ENCODE peak calls at places on chromosomes 12 and 14, in ten cellular contexts. O is fibroblast of lung; N is adipocyte; L is lung; A is uterus; V is CD8-positive, alpha-beta T cell; T is mesenchymal stem cell; E is pancreas; X is adrenal gland; B is HCT116. S is an unnamed sample. For H3K4me1, the result is how much of the 10 kb centered on the place peaks cover.

GRCh38 chr12:22333751-22334695 is 484 bp downstream of the ST8SIA1 start:
- DNase-seq in B (no peak), X (peak), T (no peak), A (peak), L (no peak), O (no peak), N (no peak), E (no peak), V (peak), S (peak)

GRCh38 chr12:98863167-98863566 is 218.1 kb downstream of the APAF1 start:
- DNase-seq in X (no peak), E (no peak), A (no peak), L (no peak), N (no peak), O (no peak), V (no peak), B (no peak), T (no peak), S (no peak)

GRCh38 chr12:52634266-52635056 is 16.1 kb upstream of the KRT73 start:
- DNase-seq in A (no peak), T (no peak), O (no peak), E (peak), X (peak), V (no peak), L (no peak), B (no peak), N (no peak), S (no peak)

GRCh38 chr14:95065411-95065810 is 91.9 kb downstream of the DICER1 start:
- DNase-seq in O (no peak), N (no peak), T (no peak), L (no peak), X (no peak), A (no peak), B (no peak), E (no peak), V (no peak), S (no peak)

GRCh38 chr12:52181757-52182156 is 10.1 kb downstream of the KRT80 start:
- DNase-seq in A (no peak), O (peak), V (no peak), N (peak), T (peak), E (no peak), B (no peak), X (no peak), L (no peak), S (no peak)

GRCh38 chr12:114636723-114637480 is 47.1 kb downstream of the TBX3 start:
- DNase-seq in L (no peak), E (no peak), N (peak), O (peak), A (no peak), T (peak), V (no peak), B (no peak), X (no peak), S (no peak)

GRCh38 chr12:25427328-25428249 is 125.5 kb downstream of the LMNTD1 start:
- DNase-seq in X (no peak), A (no peak), O (peak), B (no peak), V (no peak), L (no peak), T (no peak), N (peak), E (no peak), S (no peak)

GRCh38 chr14:92215579-92215978 is 93.8 kb downstream of the CPSF2 start:
- DNase-seq in A (no peak), E (no peak), B (no peak), T (no peak), L (no peak), N (no peak), V (no peak), O (no peak), X (no peak), S (no peak)

DNA sequence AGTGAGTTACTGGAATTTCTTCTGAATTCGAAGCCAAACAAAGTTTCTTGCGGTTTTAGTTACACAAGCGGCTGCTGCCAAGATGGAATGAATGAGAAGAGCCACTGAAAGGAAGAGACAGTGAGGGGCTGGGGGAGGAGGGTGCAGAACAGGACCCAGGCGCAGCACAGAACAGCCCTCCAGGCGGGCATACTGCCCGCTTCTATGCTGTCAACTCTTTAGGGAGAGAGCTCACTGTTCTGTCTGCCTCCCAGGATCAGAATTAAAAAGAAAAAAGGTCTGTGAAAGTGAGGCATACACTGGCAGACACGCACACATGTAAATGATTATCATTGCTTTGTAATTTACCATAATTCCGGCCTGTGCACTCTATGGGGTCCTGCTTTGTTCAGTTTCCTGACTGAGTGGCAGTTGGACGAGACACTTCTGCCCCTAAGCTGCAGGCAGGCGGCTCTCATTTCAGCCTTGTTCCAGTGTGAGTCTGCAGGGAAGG is 231.6 kb downstream of the CACNA1C start:
- DNase-seq in A (no peak), O (peak), N (peak), L (no peak), B (no peak), T (peak), E (peak), V (no peak), X (peak), S (no peak)
- H3K4me1 ChIP-seq in A (under half), O (under half), N (half or more), L (under half), B (under half), T (under half), E (under half), V (under half), X (under half), S (under half)

GRCh38 chr12:107492393-107493134 is 193.0 kb upstream of the PWP1 start:
- DNase-seq in N (no peak), T (no peak), L (no peak), X (peak), A (no peak), B (no peak), E (no peak), O (no peak), V (no peak), S (peak)
- H3K4me1 ChIP-seq in N (under half), T (under half), L (under half), X (under half), A (under half), B (under half), E (under half), O (under half), V (under half), S (under half)

GRCh38 chr14:60276347-60276746 is 27.3 kb downstream of the PPM1A start:
- DNase-seq in T (peak), X (no peak), A (no peak), E (no peak), B (no peak), N (peak), V (no peak), O (no peak), L (no peak), S (no peak)

GRCh38 chr14:60275932-60276331 is 26.9 kb downstream of the PPM1A start:
- DNase-seq in V (no peak), B (no peak), T (no peak), N (peak), A (no peak), X (no peak), E (no peak), O (no peak), L (no peak), S (no peak)

GRCh38 chr14:60274448-60274847 is 25.4 kb downstream of the PPM1A start:
- DNase-seq in O (no peak), X (no peak), T (no peak), V (no peak), A (no peak), B (no peak), E (no peak), L (no peak), N (no peak), S (no peak)

GRCh38 chr14:60277605-60278190 is 28.7 kb downstream of the PPM1A start:
- DNase-seq in V (no peak), O (no peak), X (no peak), L (no peak), A (no peak), E (no peak), N (no peak), T (no peak), B (no peak), S (no peak)

DNA sequence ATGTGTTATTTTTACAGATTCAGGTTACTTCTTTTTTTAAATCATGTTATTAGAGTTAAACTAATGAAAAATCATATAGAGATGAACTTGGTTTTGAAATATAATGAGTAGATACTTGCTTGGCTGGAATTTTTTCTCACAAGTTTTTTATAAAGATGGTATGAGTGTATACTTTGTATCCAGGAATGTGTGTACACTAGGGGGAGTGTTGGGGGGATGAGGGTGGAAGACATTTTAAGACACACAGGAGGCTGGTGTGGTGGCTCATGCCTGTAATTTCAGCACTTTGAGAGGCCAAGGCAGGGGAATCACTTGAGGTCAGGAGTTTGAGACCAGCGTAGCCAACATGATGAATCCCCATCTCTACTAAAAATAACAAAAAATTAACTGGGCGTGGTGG is 23.2 kb downstream of the PPM1A start:
- DNase-seq in L (no peak), E (no peak), A (no peak), T (no peak), N (no peak), X (no peak), B (no peak), O (no peak), V (no peak), S (no peak)
- H3K4me1 ChIP-seq in L (under half), E (under half), A (under half), T (under half), N (under half), X (under half), B (under half), O (under half), V (under half), S (under half)

DNA sequence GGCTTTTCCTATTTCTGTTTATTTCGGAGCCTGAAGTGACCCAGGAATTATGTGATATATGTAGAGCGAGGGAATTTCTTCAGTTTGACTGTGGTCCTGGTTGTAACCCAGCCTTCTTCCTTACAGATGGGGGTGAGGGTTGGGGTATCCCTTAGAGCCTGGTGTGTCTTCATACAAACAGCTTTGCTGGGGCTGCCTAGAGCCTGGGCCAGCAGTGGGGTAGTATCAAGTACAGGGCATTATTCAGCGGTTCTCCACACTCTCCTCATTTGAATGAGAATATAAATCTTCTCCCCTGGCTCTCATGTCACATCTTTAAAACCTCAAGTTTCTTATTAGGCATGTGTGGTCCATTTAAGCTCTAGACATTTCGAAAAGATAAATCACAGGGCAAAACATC is 93.9 kb downstream of the ETV6 start:
- DNase-seq in B (no peak), X (no peak), L (no peak), N (no peak), T (no peak), A (no peak), E (no peak), O (no peak), V (no peak), S (no peak)
- H3K4me1 ChIP-seq in B (under half), X (under half), L (under half), N (under half), T (under half), A (under half), E (under half), O (under half), V (under half), S (under half)

GRCh38 chr14:105430042-105430441 is 10.4 kb downstream of the MTA1 start:
- DNase-seq in N (no peak), T (no peak), A (no peak), X (no peak), B (no peak), E (no peak), O (no peak), V (no peak), L (no peak), S (no peak)

GRCh38 chr14:105431256-105431655 is 11.6 kb downstream of the MTA1 start:
- DNase-seq in T (no peak), X (no peak), E (no peak), A (no peak), V (no peak), B (no peak), L (no peak), N (no peak), O (no peak), S (no peak)

GRCh38 chr14:105432657-105433056 is 13.0 kb downstream of the MTA1 start:
- DNase-seq in B (no peak), N (no peak), O (no peak), A (no peak), T (no peak), X (no peak), V (no peak), E (no peak), L (no peak), S (no peak)

GRCh38 chr14:105427893-105428485 is 8.4 kb downstream of the MTA1 start:
- DNase-seq in O (no peak), B (no peak), A (no peak), X (no peak), E (no peak), N (no peak), V (no peak), T (no peak), L (no peak), S (no peak)

DNA sequence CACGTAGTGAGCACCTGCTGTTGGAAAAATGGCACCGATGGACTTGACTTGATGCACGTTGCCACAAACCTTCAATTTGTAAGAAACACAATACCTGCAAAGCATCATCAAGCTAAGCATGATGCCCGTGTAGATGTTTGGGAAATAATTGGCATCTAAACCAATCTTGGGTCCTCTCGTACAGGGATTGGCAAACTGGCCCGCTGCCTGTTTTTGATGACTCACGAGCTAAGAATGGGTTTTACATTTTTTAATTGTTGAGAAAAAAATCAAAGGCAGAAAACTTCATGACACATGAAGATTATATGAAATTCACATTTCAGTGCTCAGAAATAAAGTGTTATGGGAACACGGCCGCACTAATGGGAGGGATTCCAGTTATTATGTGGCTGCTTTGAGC is 10.9 kb downstream of the MTA1 start:
- DNase-seq in X (peak), E (no peak), A (no peak), B (peak), O (peak), N (peak), L (peak), T (peak), V (no peak), S (no peak)
- H3K4me1 ChIP-seq in X (under half), E (under half), A (under half), B (under half), O (under half), N (under half), L (under half), T (under half), V (under half), S (under half)

DNA sequence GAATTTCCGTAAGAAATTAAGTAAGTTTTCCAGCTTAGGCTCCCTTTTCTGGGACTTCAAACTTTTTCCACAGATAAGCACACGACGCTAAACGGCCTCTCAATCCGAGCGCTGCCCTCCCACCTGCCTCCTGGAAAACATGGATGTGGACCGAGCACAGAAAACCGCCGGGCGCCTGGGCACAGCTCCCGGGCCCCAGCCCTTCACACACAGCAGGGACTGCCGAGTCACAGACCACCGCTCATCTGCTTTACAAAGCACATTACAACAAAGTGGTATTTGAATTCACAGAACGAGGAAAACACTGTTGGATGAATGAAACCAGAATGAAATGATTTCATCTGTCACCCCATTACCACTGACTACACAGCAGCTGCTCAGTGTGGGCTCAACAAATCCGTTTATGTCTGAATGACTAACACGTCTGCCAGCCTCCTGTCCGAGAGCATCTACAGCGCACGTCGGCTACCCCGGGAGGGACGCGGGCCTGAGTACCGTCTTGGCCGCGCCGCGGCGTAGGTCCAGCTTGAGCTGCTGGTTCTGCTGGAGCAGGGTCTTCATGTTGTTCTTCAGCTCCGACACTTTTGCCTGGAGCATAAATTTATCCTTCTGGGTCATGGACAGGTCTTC is 13.1 kb upstream of the ANKLE2 start:
- DNase-seq in X (no peak), N (no peak), A (no peak), E (no peak), V (no peak), T (no peak), O (no peak), L (no peak), B (no peak), S (no peak)
- H3K4me1 ChIP-seq in X (under half), N (under half), A (under half), E (under half), V (half or more), T (under half), O (under half), L (under half), B (under half), S (under half)

GRCh38 chr14:54623279-54624004 is 56.5 kb downstream of the SAMD4A start:
- DNase-seq in E (no peak), B (no peak), X (no peak), A (no peak), L (no peak), O (no peak), V (no peak), T (no peak), N (peak), S (no peak)

GRCh38 chr14:54627718-54628345 is 60.9 kb downstream of the SAMD4A start:
- DNase-seq in E (no peak), T (peak), L (no peak), X (no peak), N (peak), O (peak), V (peak), A (peak), B (no peak), S (peak)

GRCh38 chr14:54627325-54627717 is 60.4 kb downstream of the SAMD4A start:
- DNase-seq in T (no peak), O (no peak), A (no peak), E (no peak), B (no peak), L (no peak), N (no peak), X (no peak), V (no peak), S (no peak)

GRCh38 chr14:54622189-54622958 is 55.4 kb downstream of the SAMD4A start:
- DNase-seq in O (no peak), X (no peak), N (no peak), E (no peak), B (no peak), L (no peak), T (no peak), V (no peak), A (no peak), S (no peak)

GRCh38 chr14:54625158-54625557 is 58.2 kb downstream of the SAMD4A start:
- DNase-seq in E (no peak), B (no peak), A (no peak), L (no peak), O (peak), X (no peak), V (no peak), N (no peak), T (peak), S (no peak)
- H3K4me1 ChIP-seq in E (under half), B (under half), A (under half), L (under half), O (under half), X (under half), V (under half), N (under half), T (under half), S (under half)